ENCODE peak calls at places on chromosomes 12 and 14, in four cellular contexts. One of them, this sample, is unnamed.
A peak's percentile ranks its signal among the peaks of the same experiment; 100 is the strongest.

GRCh38 chr14:86933460-86933859 is 1059.5 kb downstream of the GALC start:
- DNase-seq in NCI-H146: no peak
- DNase-seq in T-cell: no peak
- DNase-seq in AG10803: no peak
- DNase-seq in this sample: no peak

GRCh38 chr12:53211476-53212381 is 4.7 kb upstream of the ITGB7 start:
- DNase-seq in NCI-H146: peak; percentile 21
- DNase-seq in T-cell: no peak
- DNase-seq in AG10803: no peak
- DNase-seq in this sample: no peak

GRCh38 chr14:77524536-77524935 is 25.9 kb upstream of the ISM2 start:
- DNase-seq in NCI-H146: no peak
- DNase-seq in T-cell: no peak
- DNase-seq in AG10803: no peak
- DNase-seq in this sample: no peak

GRCh38 chr12:93570552-93571359 is 1.7 kb upstream of the SOCS2 start:
- DNase-seq in NCI-H146: peak; percentile 92
- DNase-seq in T-cell: peak; percentile 62
- DNase-seq in AG10803: peak; percentile 94
- DNase-seq in this sample: peak; percentile 64

GRCh38 chr12:42552822-42553221 is 36.7 kb downstream of the PRICKLE1 start:
- DNase-seq in NCI-H146: no peak
- DNase-seq in T-cell: no peak
- DNase-seq in AG10803: no peak
- DNase-seq in this sample: no peak

GRCh38 chr14:68908201-68908600 is 70.9 kb downstream of the ACTN1 start:
- DNase-seq in NCI-H146: no peak
- DNase-seq in T-cell: no peak
- DNase-seq in AG10803: no peak
- DNase-seq in this sample: no peak

GRCh38 chr14:93333631-93334095 is 827 bp upstream of the BTBD7 start:
- DNase-seq in NCI-H146: no peak
- DNase-seq in T-cell: no peak
- DNase-seq in AG10803: no peak
- DNase-seq in this sample: peak; percentile 9

GRCh38 chr12:5094550-5094949 is 50.9 kb downstream of the KCNA5 start:
- DNase-seq in NCI-H146: no peak
- DNase-seq in T-cell: no peak
- DNase-seq in AG10803: peak; percentile 89
- DNase-seq in this sample: no peak

GRCh38 chr12:67578976-67579661 is 69.4 kb upstream of the DYRK2 start:
- DNase-seq in NCI-H146: no peak
- DNase-seq in T-cell: no peak
- DNase-seq in AG10803: no peak
- DNase-seq in this sample: peak; percentile 60

GRCh38 chr12:179131-179884 is 34.6 kb downstream of the SLC6A12 start:
- DNase-seq in NCI-H146: peak; percentile 82
- DNase-seq in T-cell: no peak
- DNase-seq in AG10803: no peak
- DNase-seq in this sample: no peak

GRCh38 chr14:84927096-84927910 is 602.6 kb upstream of the FLRT2 start:
- DNase-seq in NCI-H146: no peak
- DNase-seq in T-cell: no peak
- DNase-seq in AG10803: peak; percentile 46
- DNase-seq in this sample: no peak

GRCh38 chr12:101759396-101760047 is 20.3 kb upstream of the SYCP3 start:
- DNase-seq in NCI-H146: peak; percentile 8
- DNase-seq in T-cell: no peak
- DNase-seq in AG10803: peak; percentile 34
- DNase-seq in this sample: no peak

This sample was measured in CD4-positive, CD25-positive, alpha-beta regulatory T cell.